ENCODE peak calls at places on chromosomes 13 and 19, in nine cellular contexts. P is H9; K is HS-5; N is non-pigmented ciliary epithelial cell; Y is fibroblast of lung; U is GM04504; R is activated T-helper 1 cell treated with anti-CD3 and anti-CD28 coated beads, Interleukin-2, amount 50 U/mL, for 16 hours; B is GM13976; A is amygdala. L is an unnamed sample.

GRCh38 chr19:49362926-49363264 is 679 bp upstream of the TEAD2 start:
- DNase-seq in Y (peak; percentile 61), U (no peak), A (no peak), K (no peak), P (no peak), B (no peak), R (no peak), N (no peak), L (no peak)

GRCh38 chr19:17553256-17553655 is 2.2 kb upstream of the COLGALT1 start:
- DNase-seq in B (no peak), A (no peak), K (peak; percentile 62), R (no peak), U (peak; percentile 91), Y (peak; percentile 92), P (peak; percentile 41), N (peak; percentile 65), L (no peak)

GRCh38 chr13:38590796-38591507 is 95.9 kb upstream of the FREM2 start:
- DNase-seq in B (no peak), R (no peak), A (no peak), Y (no peak), U (no peak), K (no peak), N (no peak), P (no peak), L (no peak)

GRCh38 chr13:110756268-110756667 is 42.8 kb downstream of the ING1 start:
- DNase-seq in A (no peak), K (no peak), B (no peak), P (no peak), Y (peak; percentile 80), R (no peak), U (no peak), N (peak; percentile 72), L (no peak)

GRCh38 chr13:47672982-47673670 is 327.9 kb downstream of the SUCLA2 start:
- DNase-seq in Y (peak; percentile 94), R (no peak), P (no peak), B (no peak), A (no peak), K (peak; percentile 19), U (peak; percentile 90), N (peak; percentile 86), L (no peak)

GRCh38 chr13:63501702-63502101 is 2086.1 kb upstream of the PCDH20 start:
- DNase-seq in U (no peak), K (no peak), A (no peak), B (no peak), R (no peak), N (no peak), Y (peak; percentile 60), P (no peak), L (no peak)

GRCh38 chr19:18699403-18700054 is 16.0 kb downstream of the CRTC1 start:
- DNase-seq in U (no peak), N (no peak), A (no peak), B (no peak), R (no peak), P (no peak), K (no peak), Y (no peak), L (no peak)

GRCh38 chr13:93786846-93787245 is 560.2 kb downstream of the GPC6 start:
- DNase-seq in N (no peak), B (no peak), U (no peak), Y (no peak), K (no peak), A (no peak), R (no peak), P (no peak), L (no peak)

GRCh38 chr19:49331616-49332055 is 3.6 kb upstream of the CD37 start:
- DNase-seq in A (peak; percentile 68), B (peak; percentile 75), U (no peak), P (peak; percentile 71), N (no peak), Y (peak; percentile 51), K (no peak), R (peak; percentile 39), L (peak; percentile 25)

L was measured in nucleus accumbens.